ENCODE peak calls at places on chromosomes 4 and X, in ten cellular contexts. P is pancreas, R is substantia nigra, I is WERI-Rb-1, V is lung, X is psoas muscle, J is PC-3, T is cardiac muscle cell, S is mesendoderm, E is right atrium auricular region. M is an unnamed sample.

GRCh38 chrX:132090370-132091152 is 37.3 kb downstream of the FRMD7 start:
- DNase-seq in E (no peak), R (no peak), J (no peak), V (no peak), X (no peak), S (no peak), I (no peak), T (no peak), P (no peak), M (no peak)

GRCh38 chr4:29467044-29467717 is 1253.0 kb upstream of the PCDH7 start:
- DNase-seq in J (peak; percentile 34), S (peak; percentile 33), I (no peak), X (no peak), P (no peak), E (no peak), T (no peak), V (no peak), R (no peak), M (no peak)

GRCh38 chr4:10958226-10958856 is 273.8 kb upstream of the CLNK start:
- DNase-seq in R (no peak), E (no peak), I (no peak), V (no peak), X (no peak), S (peak; percentile 78), T (no peak), P (no peak), J (no peak), M (no peak)

GRCh38 chr4:101155368-101155767 is 192.0 kb downstream of the PPP3CA start:
- DNase-seq in P (no peak), S (peak; percentile 78), X (no peak), T (no peak), E (no peak), R (no peak), I (no peak), V (no peak), J (peak; percentile 87), M (no peak)

GRCh38 chrX:2960861-2961515 is 31.8 kb upstream of the ARSD start:
- DNase-seq in I (no peak), V (no peak), J (no peak), T (no peak), R (no peak), X (no peak), P (no peak), S (peak; percentile 41), E (no peak), M (no peak)

GRCh38 chr4:67130411-67130810 is 414.9 kb downstream of the CENPC start:
- DNase-seq in J (no peak), V (no peak), I (no peak), E (no peak), R (no peak), T (no peak), X (no peak), P (no peak), S (no peak), M (no peak)

GRCh38 chrX:21926527-21927278 is 13.8 kb upstream of the SMS start:
- DNase-seq in T (no peak), S (peak; percentile 90), I (no peak), X (no peak), J (peak; percentile 96), R (no peak), V (no peak), E (no peak), P (no peak), M (no peak)

GRCh38 chr4:108030332-108030731 is 40.6 kb downstream of the HADH start:
- DNase-seq in E (no peak), S (peak; percentile 76), T (peak; percentile 60), X (no peak), V (no peak), P (no peak), R (peak; percentile 5), J (peak; percentile 39), I (peak; percentile 60), M (no peak)

GRCh38 chr4:6360385-6360784 is 90.7 kb downstream of the WFS1 start:
- DNase-seq in P (no peak), E (no peak), I (no peak), J (no peak), X (peak; percentile 24), T (no peak), R (no peak), S (peak; percentile 58), V (no peak), M (peak; percentile 65)

GRCh38 chrX:107199491-107199890 is 6.7 kb downstream of the NUP62CL start:
- DNase-seq in P (no peak), T (no peak), X (no peak), I (no peak), E (no peak), R (no peak), S (no peak), J (peak; percentile 7), V (no peak), M (no peak)

GRCh38 chr4:80989921-80990544 is 40.5 kb upstream of the BMP3 start:
- DNase-seq in E (no peak), I (peak; percentile 15), X (no peak), T (peak; percentile 72), R (no peak), P (no peak), V (no peak), J (peak; percentile 80), S (peak; percentile 67), M (no peak)

GRCh38 chr4:141275834-141276233 is 55.1 kb downstream of the ZNF330 start:
- DNase-seq in X (no peak), I (no peak), V (no peak), P (no peak), E (no peak), S (peak; percentile 36), R (no peak), T (no peak), J (peak; percentile 55), M (no peak)

GRCh38 chr4:105741548-105741947 is 33.0 kb downstream of the GSTCD start:
- DNase-seq in J (no peak), I (no peak), V (no peak), S (no peak), P (no peak), R (no peak), X (no peak), T (no peak), E (no peak), M (no peak)

GRCh38 chr4:55173580-55173979 is 48.2 kb upstream of the KDR start:
- DNase-seq in V (no peak), P (no peak), X (no peak), I (no peak), R (no peak), E (no peak), S (no peak), J (peak; percentile 95), T (no peak), M (no peak)

GRCh38 chr4:142404191-142404611 is 441.9 kb downstream of the INPP4B start:
- DNase-seq in X (peak; percentile 69), P (no peak), R (no peak), J (peak; percentile 87), I (no peak), V (no peak), E (no peak), S (no peak), T (no peak), M (no peak)

GRCh38 chr4:38368612-38369011 is 295.4 kb upstream of the KLF3 start:
- DNase-seq in J (peak; percentile 6), S (no peak), I (peak; percentile 64), E (no peak), P (no peak), R (no peak), X (no peak), T (no peak), V (no peak), M (no peak)
- H3K27ac ChIP-seq in J (no peak overlapping the region), S (no peak overlapping the region), I (no peak overlapping the region), E (no peak overlapping the region), P (no peak overlapping the region), R (no peak overlapping the region), X (no peak overlapping the region), T (no peak overlapping the region), V (no peak overlapping the region), M (no peak overlapping the region)

DNA sequence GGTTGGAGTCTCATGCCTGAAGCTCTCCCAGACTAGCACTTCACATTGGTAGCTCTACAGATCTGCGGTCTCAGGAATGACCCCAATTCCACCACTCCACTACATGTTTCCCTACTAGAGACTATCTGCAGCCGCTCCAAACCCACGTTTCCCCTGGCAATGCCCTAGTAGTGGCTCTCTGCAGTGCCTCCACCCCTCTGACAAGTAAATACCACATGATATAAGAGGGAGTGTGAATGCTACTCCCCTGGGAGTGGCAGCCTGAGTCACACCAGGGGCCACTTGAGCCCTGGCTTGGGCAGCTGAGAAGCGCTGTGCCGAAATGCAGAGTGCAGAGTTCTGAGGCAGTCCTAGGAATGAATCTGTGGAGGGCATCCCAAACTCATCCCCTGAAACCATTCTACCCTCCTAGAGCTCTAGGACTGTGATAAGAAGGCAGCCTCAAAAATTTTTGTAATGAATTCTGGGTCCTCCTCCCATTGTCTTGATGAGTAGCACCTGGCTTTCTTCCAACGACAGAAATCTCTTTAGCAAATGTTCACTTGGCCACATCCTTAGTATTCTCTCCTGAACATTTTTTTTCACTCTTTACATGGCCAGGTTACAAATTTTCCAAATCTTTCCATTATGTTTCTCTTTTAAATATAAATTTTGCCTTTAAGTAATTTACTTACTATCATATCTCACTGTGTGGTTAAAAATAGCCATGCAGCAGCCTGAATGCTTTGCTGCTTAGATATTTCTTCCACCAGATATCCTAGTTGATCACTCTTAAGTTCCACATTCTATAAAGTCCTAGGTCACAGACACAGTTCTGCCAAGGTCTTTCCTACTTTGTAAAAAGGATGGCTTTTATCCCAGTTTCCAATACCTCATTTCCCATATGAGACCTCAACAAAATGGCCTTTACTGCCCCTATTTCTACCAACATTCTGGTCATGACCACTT is 160.2 kb upstream of the CPEB2 start:
- DNase-seq in I (no peak), E (no peak), X (peak; percentile 72), P (no peak), S (no peak), T (no peak), R (no peak), V (peak; percentile 87), J (peak; percentile 72), M (no peak)
- H3K27ac ChIP-seq in I (no peak overlapping the region), E (no peak overlapping the region), X (peak overlapping the region; percentile 67), P (no peak overlapping the region), S (no peak overlapping the region), T (peak overlapping the region; percentile 18), R (no peak overlapping the region), V (peak overlapping the region; percentile 46), J (peak overlapping the region; percentile 71), M (no peak overlapping the region)

GRCh38 chrX:55006827-55007621 is 6.9 kb downstream of the APEX2 start:
- DNase-seq in R (no peak), V (no peak), J (peak; percentile 13), I (no peak), X (no peak), T (no peak), S (no peak), P (no peak), E (no peak), M (no peak)
- H3K27ac ChIP-seq in R (no peak overlapping the region), V (no peak overlapping the region), J (peak overlapping the region; percentile 100), I (no peak overlapping the region), X (no peak overlapping the region), T (no peak overlapping the region), S (no peak overlapping the region), P (peak overlapping the region; percentile 10), E (peak overlapping the region; percentile 43), M (no peak overlapping the region)

DNA sequence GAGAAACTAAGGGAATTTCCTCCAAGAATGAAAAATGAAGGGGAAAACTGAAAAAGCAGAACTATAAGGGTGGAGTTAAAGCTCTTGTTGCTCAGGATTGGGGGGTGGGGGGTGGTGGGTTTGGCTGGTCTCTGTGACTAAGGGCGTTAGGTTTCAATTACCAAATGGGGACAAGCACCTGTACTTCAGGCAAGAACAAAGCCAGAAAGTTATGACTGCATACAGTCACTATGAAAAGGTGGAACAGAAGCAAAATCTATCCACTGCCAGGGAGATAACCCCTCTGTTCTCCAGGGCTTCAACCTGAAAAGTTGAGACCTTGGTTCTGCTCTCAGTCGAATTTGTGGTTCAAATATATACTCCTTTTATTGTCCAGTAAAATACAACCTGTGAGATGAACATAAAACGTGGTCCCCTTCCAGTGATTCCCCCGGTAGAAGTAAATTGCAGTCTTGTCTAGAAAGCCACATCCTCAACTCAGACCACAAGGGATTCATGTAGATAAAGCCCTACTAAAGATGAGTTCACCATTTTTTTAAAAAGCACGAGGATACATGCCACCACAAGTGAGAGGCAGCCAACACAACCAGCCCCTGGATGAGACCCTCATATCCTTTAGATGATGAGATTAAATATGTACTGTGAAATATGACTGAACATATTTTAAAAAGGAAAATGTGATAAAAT is 257.1 kb upstream of the RPS6KA3 start:
- DNase-seq in J (no peak), I (no peak), V (no peak), E (no peak), X (no peak), R (no peak), T (no peak), S (no peak), P (no peak), M (no peak)
- H3K27ac ChIP-seq in J (no peak overlapping the region), I (no peak overlapping the region), V (no peak overlapping the region), E (no peak overlapping the region), X (no peak overlapping the region), R (no peak overlapping the region), T (no peak overlapping the region), S (no peak overlapping the region), P (no peak overlapping the region), M (no peak overlapping the region)

M was measured in caudate nucleus.